ENCODE peak calls at places on chromosomes 1 and 21, in nine cellular contexts. L is HFFc6; B is non-pigmented ciliary epithelial cell; Y is sciatic nerve; C is substantia nigra; Z is activated B cell treated with CpG ODN at 0.5 μM for 24 hours; F is NCI-H1092; M is stimulated activated naive CD4-positive, alpha-beta T cell; P is NCI-H524. S is an unnamed sample.
A peak's percentile ranks its signal among the peaks of the same experiment; 100 is the strongest.

GRCh38 chr21:42518216-42518615 is 4.6 kb downstream of the SLC37A1 start:
- DNase-seq in F (no peak), B (peak; percentile 51), M (no peak), Z (no peak), L (no peak), P (no peak), C (no peak), Y (peak; percentile 45), S (no peak)

GRCh38 chr1:43719063-43719462 is 11.7 kb downstream of the ST3GAL3 start:
- DNase-seq in F (no peak), M (no peak), B (no peak), P (no peak), Y (no peak), C (no peak), L (peak; percentile 61), Z (no peak), S (no peak)

GRCh38 chr1:3630914-3631313 is 6.1 kb downstream of the TPRG1L start:
- DNase-seq in Y (no peak), P (peak; percentile 61), F (no peak), M (no peak), C (no peak), L (no peak), B (no peak), Z (no peak), S (no peak)

GRCh38 chr1:12518956-12519707 is 98.9 kb downstream of the DHRS3 start:
- DNase-seq in C (no peak), M (no peak), F (no peak), Y (no peak), B (no peak), Z (no peak), P (no peak), L (peak; percentile 26), S (no peak)

GRCh38 chr1:18666317-18666920 is 35.8 kb downstream of the PAX7 start:
- DNase-seq in Y (no peak), B (no peak), L (no peak), C (no peak), M (no peak), Z (no peak), F (no peak), P (no peak), S (no peak)

GRCh38 chr1:155062702-155063411 is 683 bp upstream of the EFNA4 start:
- DNase-seq in C (no peak), P (peak; percentile 55), B (no peak), Y (no peak), L (no peak), F (peak; percentile 41), M (peak; percentile 60), Z (peak; percentile 74), S (peak; percentile 74)

GRCh38 chr1:208256556-208256955 is 12.4 kb upstream of the PLXNA2 start:
- DNase-seq in M (no peak), F (no peak), B (no peak), C (no peak), L (no peak), Y (no peak), Z (no peak), P (no peak), S (no peak)

GRCh38 chr1:161021168-161021958 is 411 bp upstream of the F11R start:
- DNase-seq in B (no peak), P (no peak), Y (peak; percentile 69), L (no peak), Z (peak; percentile 74), F (peak; percentile 72), M (peak; percentile 94), C (no peak), S (peak; percentile 90)

GRCh38 chr1:201506573-201507567 is at the start of gene CSRP1:
- DNase-seq in C (peak; percentile 78), P (peak; percentile 52), F (peak; percentile 74), M (peak; percentile 66), L (peak; percentile 75), B (no peak), Y (peak; percentile 93), Z (peak; percentile 66), S (peak; percentile 91)

GRCh38 chr21:17688912-17689874 is 76.5 kb upstream of the BTG3 start:
- DNase-seq in Z (peak; percentile 31), Y (peak; percentile 59), C (peak; percentile 27), F (peak; percentile 83), P (peak; percentile 20), M (peak; percentile 16), L (peak; percentile 58), B (no peak), S (peak; percentile 8)

GRCh38 chr1:114641377-114641776 is 28.5 kb downstream of the DENND2C start:
- DNase-seq in L (no peak), P (no peak), Z (no peak), M (no peak), B (no peak), C (no peak), Y (no peak), F (no peak), S (no peak)

GRCh38 chr1:175597969-175598765 is 145.2 kb downstream of the TNR start:
- DNase-seq in F (no peak), P (no peak), M (no peak), Z (no peak), Y (no peak), C (no peak), B (peak; percentile 41), L (peak; percentile 2), S (no peak)

GRCh38 chr1:212247179-212247721 is 38.0 kb upstream of the PPP2R5A start:
- DNase-seq in C (no peak), Z (no peak), P (no peak), F (no peak), Y (no peak), M (no peak), B (no peak), L (peak; percentile 30), S (no peak)

GRCh38 chr1:94875794-94876193 is 51.1 kb downstream of the CNN3 start:
- DNase-seq in B (no peak), M (no peak), L (no peak), Z (no peak), P (no peak), C (no peak), F (no peak), Y (no peak), S (no peak)

GRCh38 chr1:42423621-42424200 is 32.1 kb downstream of the ZMYND12 start:
- DNase-seq in Y (no peak), L (no peak), F (peak; percentile 67), B (no peak), Z (no peak), M (no peak), P (peak; percentile 75), C (no peak), S (no peak)

GRCh38 chr1:117621316-117621715 is 15.5 kb downstream of the TENT5C start:
- DNase-seq in P (no peak), C (no peak), B (no peak), M (no peak), Y (no peak), L (no peak), F (no peak), Z (no peak), S (no peak)

GRCh38 chr1:175075572-175076568 is 8.2 kb downstream of the TNN start:
- DNase-seq in Z (no peak), M (no peak), P (no peak), B (no peak), L (no peak), C (no peak), Y (no peak), F (no peak), S (no peak)

GRCh38 chr1:156581661-156582387 is 2.3 kb downstream of the TTC24 start:
- DNase-seq in P (no peak), B (no peak), M (peak; percentile 14), Y (peak; percentile 47), L (no peak), Z (peak; percentile 47), C (no peak), F (no peak), S (no peak)

GRCh38 chr1:161910516-161911077 is 113.1 kb downstream of the OLFML2B start:
- DNase-seq in F (no peak), M (no peak), B (no peak), P (no peak), Y (no peak), L (peak; percentile 49), C (no peak), Z (no peak), S (no peak)

GRCh38 chr1:76799700-76800099 is 67.6 kb upstream of the ST6GALNAC5 start:
- DNase-seq in P (no peak), M (no peak), Y (no peak), F (peak; percentile 89), B (no peak), L (no peak), C (no peak), Z (no peak), S (no peak)

GRCh38 chr1:16462773-16463330 is 22.3 kb downstream of the NECAP2 start:
- DNase-seq in M (no peak), L (no peak), Z (no peak), C (no peak), F (no peak), P (no peak), Y (no peak), B (no peak), S (no peak)

GRCh38 chr1:71668059-71668458 is 587.2 kb upstream of the ZRANB2 start:
- DNase-seq in M (no peak), F (peak; percentile 6), P (no peak), Y (no peak), L (no peak), C (no peak), B (no peak), Z (no peak), S (no peak)

GRCh38 chr1:154910851-154911250 is 25.7 kb downstream of the PMVK start:
- DNase-seq in C (no peak), F (no peak), B (no peak), M (no peak), Z (no peak), Y (peak; percentile 27), P (no peak), L (no peak), S (no peak)

GRCh38 chr1:152049291-152050073 is 12.7 kb upstream of the S100A11 start:
- DNase-seq in P (no peak), F (no peak), L (peak; percentile 32), Y (no peak), C (no peak), Z (no peak), M (no peak), B (no peak), S (no peak)

GRCh38 chr1:92291372-92291999 is 7.3 kb downstream of the GLMN start:
- DNase-seq in P (peak; percentile 62), M (no peak), B (peak; percentile 15), F (peak; percentile 43), Y (no peak), L (peak; percentile 56), Z (no peak), C (no peak), S (peak; percentile 59)

GRCh38 chr1:235639586-235640205 is 9.9 kb downstream of the GNG4 start:
- DNase-seq in Z (no peak), M (no peak), C (no peak), L (no peak), F (no peak), B (no peak), Y (peak; percentile 40), P (no peak), S (no peak)

GRCh38 chr1:156691665-156692408 is 13.5 kb downstream of the CRABP2 start:
- DNase-seq in B (no peak), Y (no peak), M (no peak), P (peak; percentile 14), L (no peak), C (no peak), Z (no peak), F (no peak), S (no peak)

GRCh38 chr1:9262096-9262495 is 27.5 kb downstream of the H6PD start:
- DNase-seq in C (no peak), M (no peak), Z (no peak), P (no peak), F (no peak), Y (no peak), L (no peak), B (no peak), S (no peak)

GRCh38 chr1:247407180-247407616 is 8.8 kb upstream of the NLRP3 start:
- DNase-seq in B (no peak), M (peak; percentile 40), C (no peak), P (no peak), Z (no peak), F (no peak), Y (no peak), L (no peak), S (peak; percentile 73)

GRCh38 chr1:225572422-225572821 is 80.5 kb downstream of the ENAH start:
- DNase-seq in Y (no peak), L (peak; percentile 80), M (no peak), C (no peak), B (peak; percentile 13), P (no peak), Z (no peak), F (no peak), S (no peak)

GRCh38 chr1:39003787-39004186 is 12.7 kb downstream of the AKIRIN1 start:
- DNase-seq in Y (no peak), M (no peak), C (no peak), P (no peak), F (no peak), Z (no peak), B (no peak), L (peak; percentile 22), S (no peak)